ENCODE peak calls at places on chromosomes 2 and 18, in eight cellular contexts. D, P, I, S, E, A, O and F are unnamed samples.

GRCh38 chr2:215705771-215706261 is 269.9 kb upstream of the FN1 start:
- DNase-seq in E (no peak), A (no peak), S (no peak), I (no peak), P (no peak), O (no peak), D (peak; percentile 39), F (no peak)

GRCh38 chr2:217890445-217890844 is 112.3 kb downstream of the TNS1 start:
- DNase-seq in P (peak; percentile 82), E (peak; percentile 91), S (no peak), I (no peak), A (peak; percentile 87), O (peak; percentile 51), D (peak; percentile 94), F (peak; percentile 48)

GRCh38 chr2:179749210-179749609 is 112.2 kb downstream of the ZNF385B start:
- DNase-seq in A (no peak), D (peak; percentile 86), E (no peak), I (no peak), O (no peak), P (no peak), S (no peak), F (no peak)

GRCh38 chr2:189698020-189698887 is 23.8 kb downstream of the ANKAR start:
- DNase-seq in D (peak; percentile 64), S (no peak), O (no peak), E (no peak), I (no peak), P (no peak), A (no peak), F (no peak)

GRCh38 chr2:169775765-169776482 is 22.7 kb upstream of the SSB start:
- DNase-seq in E (no peak), O (no peak), P (no peak), D (peak; percentile 58), S (no peak), I (no peak), A (no peak), F (no peak)

GRCh38 chr2:215171151-215171550 is 32.7 kb upstream of the ABCA12 start:
- DNase-seq in S (no peak), P (no peak), I (no peak), E (peak; percentile 21), O (no peak), A (no peak), D (no peak), F (no peak)

GRCh38 chr2:240467659-240468299 is 32.3 kb downstream of the GPC1 start:
- DNase-seq in O (peak; percentile 4), P (peak; percentile 16), I (peak; percentile 68), S (peak; percentile 53), D (no peak), A (peak; percentile 56), E (no peak), F (peak; percentile 28)

GRCh38 chr2:117858336-117858735 is 43.8 kb downstream of the DDX18 start:
- DNase-seq in I (no peak), O (no peak), E (no peak), S (no peak), A (no peak), P (no peak), D (no peak), F (no peak)

GRCh38 chr2:134634054-134634630 is 84.7 kb downstream of the TMEM163 start:
- DNase-seq in D (no peak), P (no peak), E (no peak), I (no peak), A (no peak), S (no peak), O (no peak), F (no peak)

GRCh38 chr18:3402962-3403585 is 46.9 kb upstream of the TGIF1 start:
- DNase-seq in D (peak; percentile 67), E (no peak), O (no peak), I (no peak), S (no peak), P (no peak), A (no peak), F (no peak)

GRCh38 chr18:3578621-3579020 is 128.6 kb downstream of the TGIF1 start:
- DNase-seq in S (no peak), D (peak; percentile 69), O (no peak), A (no peak), P (no peak), E (no peak), I (no peak), F (no peak)

GRCh38 chr2:157348291-157348921 is 22.8 kb upstream of the ERMN start:
- DNase-seq in A (no peak), E (no peak), P (no peak), O (no peak), S (no peak), I (no peak), D (no peak), F (no peak)

GRCh38 chr2:60175290-60175689 is 378.2 kb downstream of the BCL11A start:
- DNase-seq in D (no peak), P (no peak), I (no peak), E (no peak), S (no peak), A (no peak), O (no peak), F (no peak)

GRCh38 chr18:80022613-80023012 is 11.6 kb upstream of the RBFA start:
- DNase-seq in A (no peak), E (no peak), I (no peak), P (no peak), O (no peak), D (peak; percentile 41), S (no peak), F (no peak)

GRCh38 chr2:134745023-134745422 is 26.2 kb upstream of the TMEM163 start:
- DNase-seq in I (no peak), P (no peak), D (no peak), O (no peak), S (no peak), A (no peak), E (no peak), F (no peak)

GRCh38 chr2:105398522-105399206 is at the start of gene FHL2:
- DNase-seq in I (peak; percentile 86), S (peak; percentile 86), E (no peak), P (peak; percentile 80), A (peak; percentile 78), D (peak; percentile 73), O (peak; percentile 84), F (peak; percentile 83)

GRCh38 chr2:31379102-31379501 is 35.4 kb downstream of the XDH start:
- DNase-seq in P (no peak), O (no peak), A (no peak), S (no peak), I (no peak), D (no peak), E (no peak), F (no peak)

GRCh38 chr2:86225581-86225980 is 26.3 kb downstream of the MRPL35 start:
- DNase-seq in D (no peak), E (no peak), O (no peak), I (peak; percentile 87), S (no peak), A (peak; percentile 77), P (peak; percentile 55), F (no peak)

GRCh38 chr2:204665244-204665643 is 120.0 kb downstream of the PARD3B start:
- DNase-seq in O (no peak), S (no peak), A (no peak), P (no peak), I (no peak), E (no peak), D (peak; percentile 30), F (no peak)

DNA sequence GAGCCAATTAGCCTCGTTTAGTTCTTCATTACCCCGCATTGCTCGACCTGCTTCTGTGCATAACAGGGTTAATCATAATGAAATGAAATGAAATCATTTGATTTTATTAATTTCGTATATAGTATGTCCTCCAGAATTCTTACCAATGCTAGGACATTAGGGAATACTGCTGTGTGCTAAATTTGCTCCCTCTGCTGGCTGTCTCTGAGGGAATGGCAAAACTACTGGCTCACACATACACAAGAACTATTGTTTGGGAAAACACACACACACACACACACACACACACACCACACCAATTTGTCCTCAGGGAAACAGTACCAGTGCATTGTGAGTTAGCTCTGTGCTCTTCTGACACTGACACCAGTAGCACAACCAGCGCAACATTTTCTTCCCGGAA is 273.3 kb upstream of the TCF4 start:
- DNase-seq in S (no peak), O (peak; percentile 42), D (peak; percentile 66), E (no peak), I (no peak), A (no peak), P (no peak), F (no peak)
- TF ChIP-seq CTCF in S (peak; percentile 20), O (no peak), D (peak; percentile 75), E (peak; percentile 76), I (no peak), A (peak; percentile 16), P (peak; percentile 24), F (no peak)

GRCh38 chr2:202127793-202128215 is 54.7 kb downstream of the KIAA2012 start:
- DNase-seq in A (no peak), E (no peak), O (no peak), I (no peak), S (no peak), D (no peak), P (no peak), F (no peak)
- TF ChIP-seq CTCF in A (no peak), E (no peak), O (no peak), I (no peak), S (no peak), D (no peak), P (no peak), F (no peak)

GRCh38 chr2:10473121-10473756 is 25.1 kb upstream of the ODC1 start:
- DNase-seq in O (no peak), E (no peak), P (no peak), S (peak; percentile 23), D (no peak), A (no peak), I (peak; percentile 32), F (no peak)

GRCh38 chr2:10469955-10470568 is 21.9 kb upstream of the ODC1 start:
- DNase-seq in O (no peak), S (peak; percentile 19), D (no peak), A (no peak), I (peak; percentile 41), P (no peak), E (no peak), F (peak; percentile 37)

GRCh38 chr2:10471046-10471571 is 23.0 kb upstream of the ODC1 start:
- DNase-seq in O (no peak), I (peak; percentile 41), D (no peak), P (no peak), A (no peak), S (peak; percentile 53), E (no peak), F (no peak)

GRCh38 chr2:10469301-10469700 is 21.2 kb upstream of the ODC1 start:
- DNase-seq in P (no peak), S (no peak), A (no peak), E (no peak), D (no peak), I (peak; percentile 68), O (no peak), F (no peak)

DNA sequence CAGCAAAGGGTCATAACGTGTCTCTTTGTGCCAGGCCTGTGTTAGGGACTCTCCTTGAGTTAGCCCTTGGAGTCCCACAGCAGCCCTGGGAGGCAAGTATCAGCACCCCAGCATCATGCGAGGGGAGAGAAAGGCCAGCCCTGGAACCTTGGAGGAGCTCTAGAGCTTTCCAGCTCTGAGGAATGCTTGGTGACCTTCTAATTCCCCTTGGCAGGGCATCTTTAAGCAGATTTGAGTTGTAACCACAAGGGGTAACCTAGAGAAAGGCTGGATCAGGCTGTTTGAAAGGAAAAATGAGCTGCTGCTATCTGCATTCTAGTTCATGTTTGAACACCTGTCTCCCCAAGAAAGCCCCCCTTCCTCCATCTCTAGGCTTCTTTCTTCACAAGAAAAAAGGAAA is 23.8 kb upstream of the ODC1 start:
- DNase-seq in P (no peak), E (no peak), I (peak; percentile 6), A (no peak), D (no peak), S (no peak), O (no peak), F (no peak)
- TF ChIP-seq CTCF in P (no peak), E (no peak), I (no peak), A (no peak), D (no peak), S (no peak), O (no peak), F (no peak)

GRCh38 chr2:205696541-205697441 is 14.5 kb downstream of the NRP2 start:
- DNase-seq in A (no peak), D (peak; percentile 30), S (no peak), O (peak; percentile 23), I (no peak), P (peak; percentile 55), E (peak; percentile 89), F (peak; percentile 41)
- TF ChIP-seq CTCF in A (no peak), D (peak; percentile 18), S (no peak), O (no peak), I (no peak), P (peak; percentile 37), E (peak; percentile 72), F (no peak)